ENCODE peak calls at places on chromosomes 3 and 15, in five cellular contexts. A is body of pancreas; R is CD8-positive, alpha-beta T cell; Z is WERI-Rb-1; X is tibial nerve. Q is an unnamed sample. For H3K27me3 and H3K36me3, the result is how much of the 10 kb centered on the place peaks cover.

GRCh38 chr15:69232144-69232543 is 66.6 kb upstream of the PAQR5 start:
- DNase-seq in A (no peak), R (no peak), Z (no peak), X (no peak), Q (no peak)

GRCh38 chr3:38349684-38350359 is 3.2 kb downstream of the XYLB start:
- DNase-seq in A (no peak), R (no peak), Z (peak), X (no peak), Q (no peak)

GRCh38 chr3:184556502-184557347 is 4.9 kb upstream of the EPHB3 start:
- DNase-seq in A (no peak), R (no peak), Z (no peak), X (no peak), Q (no peak)

GRCh38 chr3:16828815-16829214 is 55.9 kb upstream of the PLCL2 start:
- DNase-seq in A (peak), R (peak), Z (peak), X (no peak), Q (peak)

GRCh38 chr3:190886945-190887344 is 24.5 kb upstream of the GMNC start:
- DNase-seq in A (no peak), R (no peak), Z (no peak), X (no peak), Q (no peak)

GRCh38 chr3:177256991-177257390 is 59.7 kb upstream of the TBL1XR1 start:
- DNase-seq in A (no peak), R (no peak), Z (no peak), X (no peak), Q (no peak)

GRCh38 chr15:90465930-90466567 is 63.7 kb upstream of the CRTC3 start:
- DNase-seq in A (no peak), R (no peak), Z (no peak), X (no peak), Q (no peak)

GRCh38 chr15:68277131-68277604 is 377 bp upstream of the FEM1B start:
- DNase-seq in A (peak), R (no peak), Z (peak), X (no peak), Q (peak)

GRCh38 chr3:78076379-78076778 is 1036.5 kb downstream of the ROBO2 start:
- DNase-seq in A (no peak), R (no peak), Z (no peak), X (no peak), Q (no peak)

DNA sequence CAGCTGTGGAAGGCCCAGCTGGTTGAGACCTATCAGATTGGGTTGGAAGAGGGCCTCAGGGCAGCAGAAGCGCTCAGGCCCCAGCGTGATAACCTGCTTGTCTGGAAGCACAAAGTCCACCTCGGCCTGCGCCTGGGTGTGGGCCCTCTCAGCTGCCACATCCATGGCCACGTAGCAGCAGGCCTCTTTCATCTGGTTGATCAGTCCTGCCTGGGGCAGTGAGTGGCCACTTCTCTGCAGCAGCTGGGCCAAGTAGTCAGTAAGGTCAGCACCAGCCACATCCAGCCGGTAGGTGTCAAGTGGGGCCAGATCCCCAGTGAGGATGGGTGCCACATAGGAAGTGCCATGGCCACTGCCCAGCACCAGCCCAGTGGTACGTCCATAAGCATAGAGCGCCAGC is 3.9 kb upstream of the CAMKV start:
- DNase-seq in A (no peak), R (no peak), Z (no peak), X (no peak), Q (no peak)
- H3K27me3 ChIP-seq in A (under half), R (under half), Z (under half), X (under half), Q (under half)

DNA sequence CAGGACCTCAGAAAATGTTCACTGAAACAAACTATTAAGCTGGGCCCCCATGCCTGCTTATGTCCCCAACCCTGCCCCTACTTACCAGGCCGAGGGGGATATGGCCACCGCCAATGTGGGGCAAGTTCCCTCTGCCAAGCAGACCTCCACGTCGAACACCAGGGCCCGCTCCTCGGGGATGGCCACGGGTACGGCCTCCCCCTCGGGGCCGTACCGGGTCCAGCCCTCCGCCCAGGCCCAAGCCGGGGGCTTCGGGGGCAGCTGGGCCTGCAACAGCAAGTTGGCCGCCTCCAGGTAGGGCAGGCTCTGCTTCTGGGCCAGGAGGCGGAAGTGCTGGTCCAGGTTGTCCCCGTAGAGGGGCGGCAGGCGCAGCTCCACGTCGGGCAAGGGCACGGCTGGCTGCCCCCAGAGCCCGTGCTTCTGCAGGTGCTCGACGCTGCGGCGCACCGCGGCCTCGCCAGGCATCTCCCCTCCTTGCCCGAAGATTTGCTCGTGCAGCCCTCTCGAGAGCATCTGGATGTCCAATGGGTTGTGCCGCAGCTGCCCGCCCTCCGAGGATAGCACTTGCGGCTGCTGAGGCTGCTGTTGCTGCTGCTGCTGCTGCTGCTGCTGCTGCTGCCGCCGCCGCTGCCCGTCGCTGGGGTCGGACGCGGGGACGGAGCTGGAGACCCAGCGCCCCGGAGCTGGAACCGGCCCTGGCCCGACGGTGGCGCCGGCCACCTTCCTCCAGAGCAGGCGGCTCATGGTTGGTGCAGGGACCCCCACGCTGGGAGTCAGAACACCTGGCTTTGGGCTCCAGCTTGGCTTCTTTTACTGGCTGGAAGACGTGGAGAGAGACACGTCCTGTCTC is 1.4 kb downstream of the POLG start:
- DNase-seq in A (no peak), R (no peak), Z (no peak), X (no peak), Q (no peak)
- H3K36me3 ChIP-seq in A (under half), R (under half), Z (half or more), X (under half), Q (half or more)

GRCh38 chr3:121855555-121855954 is 20.5 kb downstream of the EAF2 start:
- DNase-seq in A (no peak), R (no peak), Z (no peak), X (no peak), Q (no peak)

GRCh38 chr3:121852256-121852655 is 17.2 kb downstream of the EAF2 start:
- DNase-seq in A (no peak), R (no peak), Z (no peak), X (no peak), Q (no peak)
- H3K4me3 ChIP-seq in A (no peak), R (no peak), Z (no peak), X (no peak), Q (no peak)

GRCh38 chr15:96424674-96425073 is 94.2 kb downstream of the NR2F2 start:
- DNase-seq in A (no peak), R (no peak), Z (no peak), X (no peak), Q (no peak)
- H3K27me3 ChIP-seq in A (under half), R (under half), Z (half or more), X (under half), Q (under half)